ENCODE peak calls at places on chromosomes 6 and 20, in four cellular contexts. Q, M, W and V are unnamed samples.

GRCh38 chr6:122422003-122422402 is 22.6 kb downstream of the HSF2 start:
- DNase-seq in Q (no peak), M (no peak), W (no peak), V (no peak)

GRCh38 chr20:48616481-48616880 is 211.3 kb downstream of the PREX1 start:
- DNase-seq in Q (no peak), M (no peak), W (peak; percentile 44), V (no peak)

GRCh38 chr20:38143646-38144554 is 21.2 kb downstream of the TGM2 start:
- DNase-seq in Q (peak; percentile 52), M (no peak), W (peak; percentile 66), V (peak; percentile 46)

GRCh38 chr20:44690781-44691423 is 24.3 kb upstream of the CCN5 start:
- DNase-seq in Q (no peak), M (peak; percentile 1), W (no peak), V (no peak)

GRCh38 chr6:66376021-66376420 is 669.0 kb upstream of the EYS start:
- DNase-seq in Q (no peak), M (no peak), W (no peak), V (no peak)

GRCh38 chr6:7204726-7205125 is 97.0 kb downstream of the RREB1 start:
- DNase-seq in Q (peak; percentile 31), M (no peak), W (no peak), V (no peak)

GRCh38 chr6:107246249-107246971 is 131.1 kb upstream of the BEND3 start:
- DNase-seq in Q (no peak), M (no peak), W (no peak), V (no peak)

GRCh38 chr6:107668826-107669474 is 155.2 kb downstream of the SCML4 start:
- DNase-seq in Q (no peak), M (peak; percentile 46), W (no peak), V (no peak)

GRCh38 chr6:159535629-159536028 is 157.4 kb downstream of the SOD2 start:
- DNase-seq in Q (no peak), M (no peak), W (no peak), V (no peak)

GRCh38 chr6:130037207-130037811 is 18.9 kb downstream of the L3MBTL3 start:
- DNase-seq in Q (no peak), M (no peak), W (no peak), V (no peak)

GRCh38 chr6:100664274-100665040 is 199.7 kb upstream of the SIM1 start:
- DNase-seq in Q (no peak), M (no peak), W (no peak), V (peak; percentile 3)

GRCh38 chr6:104957301-104958177 is 632 bp downstream of the LIN28B start:
- DNase-seq in Q (no peak), M (no peak), W (peak; percentile 30), V (no peak)

GRCh38 chr6:132643547-132643946 is 15.4 kb downstream of the TAAR1 start:
- DNase-seq in Q (no peak), M (no peak), W (no peak), V (no peak)

GRCh38 chr6:112018619-112019416 is 35.1 kb upstream of the CCN6 start:
- DNase-seq in Q (no peak), M (no peak), W (no peak), V (no peak)

GRCh38 chr20:47118641-47119040 is 224.0 kb downstream of the EYA2 start:
- DNase-seq in Q (no peak), M (no peak), W (no peak), V (no peak)

GRCh38 chr20:38094373-38094775 is 60.8 kb downstream of the RPRD1B start:
- DNase-seq in Q (no peak), M (peak; percentile 45), W (no peak), V (no peak)

GRCh38 chr6:113736978-113737377 is 120.2 kb upstream of the MARCKS start:
- DNase-seq in Q (no peak), M (no peak), W (no peak), V (no peak)

GRCh38 chr6:17768388-17768787 is 61.7 kb upstream of the NUP153 start:
- DNase-seq in Q (no peak), M (no peak), W (no peak), V (no peak)

GRCh38 chr20:41249781-41250281 is 67.7 kb downstream of the ZHX3 start:
- DNase-seq in Q (no peak), M (no peak), W (no peak), V (no peak)

GRCh38 chr6:56842602-56843475 is 112.1 kb upstream of the BEND6 start:
- DNase-seq in Q (no peak), M (peak; percentile 36), W (peak; percentile 74), V (no peak)

GRCh38 chr20:43571771-43572170 is 12.9 kb downstream of the SGK2 start:
- DNase-seq in Q (no peak), M (no peak), W (no peak), V (no peak)

GRCh38 chr6:40347571-40348011 is 239.6 kb downstream of the LRFN2 start:
- DNase-seq in Q (no peak), M (no peak), W (no peak), V (no peak)

GRCh38 chr6:48766349-48766748 is 655.4 kb upstream of the PTCHD4 start:
- DNase-seq in Q (no peak), M (no peak), W (no peak), V (no peak)

GRCh38 chr6:80215063-80215462 is 108.6 kb downstream of the BCKDHB start:
- DNase-seq in Q (no peak), M (no peak), W (no peak), V (no peak)

GRCh38 chr6:4381379-4381778 is 246.0 kb upstream of the ECI2 start:
- DNase-seq in Q (no peak), M (no peak), W (no peak), V (no peak)

GRCh38 chr6:35058827-35059522 is 82.2 kb downstream of the TCP11 start:
- DNase-seq in Q (no peak), M (no peak), W (no peak), V (no peak)

GRCh38 chr6:104625536-104625935 is 234.2 kb downstream of the HACE1 start:
- DNase-seq in Q (peak; percentile 45), M (no peak), W (no peak), V (no peak)

GRCh38 chr6:33613146-33613793 is 7.9 kb upstream of the ITPR3 start:
- DNase-seq in Q (peak; percentile 34), M (no peak), W (no peak), V (no peak)

GRCh38 chr20:59724457-59725366 is 120.4 kb downstream of the PHACTR3 start:
- DNase-seq in Q (no peak), M (no peak), W (no peak), V (no peak)

GRCh38 chr6:32947552-32948465 is 5.1 kb downstream of the HLA-DMA start:
- DNase-seq in Q (no peak), M (no peak), W (no peak), V (no peak)

GRCh38 chr20:64037199-64037497 is 1.2 kb downstream of the C20orf204 start:
- DNase-seq in Q (no peak), M (no peak), W (no peak), V (no peak)

GRCh38 chr6:147855823-147856222 is 347.3 kb downstream of the SAMD5 start:
- DNase-seq in Q (no peak), M (no peak), W (no peak), V (no peak)

GRCh38 chr6:135054238-135054574 is 416 bp downstream of the HBS1L start:
- DNase-seq in Q (no peak), M (no peak), W (no peak), V (peak; percentile 11)